ENCODE peak calls at places on chromosomes 13 and 19, in ten cellular contexts. One of them, this sample, is unnamed.

GRCh38 chr19:41408256-41408655 is 10.6 kb downstream of the BCKDHA start:
- DNase-seq in CD4-positive, CD25-positive, alpha-beta regulatory T cell: no peak
- DNase-seq in PC-3: no peak
- DNase-seq in lung: no peak
- DNase-seq in thoracic aorta: no peak
- DNase-seq in brain microvascular endothelial cell: no peak
- DNase-seq in IMR-90: no peak
- DNase-seq in adrenal gland: no peak
- DNase-seq in CD4-positive, alpha-beta T cell: no peak
- DNase-seq in endodermal cell: peak
- DNase-seq in this sample: no peak

GRCh38 chr13:40611635-40612422 is 54.6 kb downstream of the FOXO1 start:
- DNase-seq in PC-3: no peak
- DNase-seq in CD4-positive, alpha-beta T cell: no peak
- DNase-seq in CD4-positive, CD25-positive, alpha-beta regulatory T cell: no peak
- DNase-seq in endodermal cell: peak
- DNase-seq in brain microvascular endothelial cell: no peak
- DNase-seq in IMR-90: no peak
- DNase-seq in lung: no peak
- DNase-seq in thoracic aorta: no peak
- DNase-seq in adrenal gland: no peak
- DNase-seq in this sample: no peak

GRCh38 chr19:40781140-40781539 is 3.1 kb downstream of the RAB4B start:
- DNase-seq in endodermal cell: no peak
- DNase-seq in lung: no peak
- DNase-seq in CD4-positive, alpha-beta T cell: no peak
- DNase-seq in adrenal gland: no peak
- DNase-seq in PC-3: no peak
- DNase-seq in thoracic aorta: no peak
- DNase-seq in CD4-positive, CD25-positive, alpha-beta regulatory T cell: no peak
- DNase-seq in IMR-90: no peak
- DNase-seq in brain microvascular endothelial cell: no peak
- DNase-seq in this sample: no peak

GRCh38 chr13:109156181-109156935 is 526.9 kb downstream of the MYO16 start:
- DNase-seq in CD4-positive, alpha-beta T cell: no peak
- DNase-seq in IMR-90: peak
- DNase-seq in adrenal gland: no peak
- DNase-seq in endodermal cell: no peak
- DNase-seq in lung: no peak
- DNase-seq in thoracic aorta: no peak
- DNase-seq in CD4-positive, CD25-positive, alpha-beta regulatory T cell: no peak
- DNase-seq in brain microvascular endothelial cell: peak
- DNase-seq in PC-3: peak
- DNase-seq in this sample: no peak

GRCh38 chr19:13718733-13719132 is 45.6 kb upstream of the MRI1 start:
- DNase-seq in brain microvascular endothelial cell: peak
- DNase-seq in adrenal gland: no peak
- DNase-seq in CD4-positive, alpha-beta T cell: no peak
- DNase-seq in thoracic aorta: no peak
- DNase-seq in PC-3: peak
- DNase-seq in IMR-90: peak
- DNase-seq in endodermal cell: peak
- DNase-seq in lung: no peak
- DNase-seq in CD4-positive, CD25-positive, alpha-beta regulatory T cell: no peak
- DNase-seq in this sample: no peak

GRCh38 chr19:8699908-8700307 is 1.3 kb upstream of the ACTL9 start:
- DNase-seq in brain microvascular endothelial cell: no peak
- DNase-seq in CD4-positive, CD25-positive, alpha-beta regulatory T cell: no peak
- DNase-seq in adrenal gland: no peak
- DNase-seq in PC-3: no peak
- DNase-seq in endodermal cell: no peak
- DNase-seq in thoracic aorta: no peak
- DNase-seq in IMR-90: no peak
- DNase-seq in lung: no peak
- DNase-seq in CD4-positive, alpha-beta T cell: no peak
- DNase-seq in this sample: no peak

GRCh38 chr19:6768236-6768785 is 1.1 kb upstream of the SH2D3A start:
- DNase-seq in thoracic aorta: no peak
- DNase-seq in endodermal cell: no peak
- DNase-seq in brain microvascular endothelial cell: no peak
- DNase-seq in IMR-90: no peak
- DNase-seq in CD4-positive, CD25-positive, alpha-beta regulatory T cell: peak
- DNase-seq in CD4-positive, alpha-beta T cell: peak
- DNase-seq in PC-3: no peak
- DNase-seq in lung: no peak
- DNase-seq in adrenal gland: no peak
- DNase-seq in this sample: no peak

GRCh38 chr19:44109458-44109857 is 3.7 kb upstream of the ZNF225 start:
- DNase-seq in endodermal cell: no peak
- DNase-seq in PC-3: no peak
- DNase-seq in CD4-positive, CD25-positive, alpha-beta regulatory T cell: no peak
- DNase-seq in adrenal gland: no peak
- DNase-seq in IMR-90: no peak
- DNase-seq in thoracic aorta: no peak
- DNase-seq in CD4-positive, alpha-beta T cell: no peak
- DNase-seq in lung: no peak
- DNase-seq in brain microvascular endothelial cell: no peak
- DNase-seq in this sample: no peak

GRCh38 chr13:39510296-39510695 is 92.7 kb downstream of the LHFPL6 start:
- DNase-seq in CD4-positive, CD25-positive, alpha-beta regulatory T cell: no peak
- DNase-seq in endodermal cell: no peak
- DNase-seq in IMR-90: no peak
- DNase-seq in lung: no peak
- DNase-seq in PC-3: no peak
- DNase-seq in CD4-positive, alpha-beta T cell: no peak
- DNase-seq in thoracic aorta: no peak
- DNase-seq in adrenal gland: no peak
- DNase-seq in brain microvascular endothelial cell: no peak
- DNase-seq in this sample: no peak

DNA sequence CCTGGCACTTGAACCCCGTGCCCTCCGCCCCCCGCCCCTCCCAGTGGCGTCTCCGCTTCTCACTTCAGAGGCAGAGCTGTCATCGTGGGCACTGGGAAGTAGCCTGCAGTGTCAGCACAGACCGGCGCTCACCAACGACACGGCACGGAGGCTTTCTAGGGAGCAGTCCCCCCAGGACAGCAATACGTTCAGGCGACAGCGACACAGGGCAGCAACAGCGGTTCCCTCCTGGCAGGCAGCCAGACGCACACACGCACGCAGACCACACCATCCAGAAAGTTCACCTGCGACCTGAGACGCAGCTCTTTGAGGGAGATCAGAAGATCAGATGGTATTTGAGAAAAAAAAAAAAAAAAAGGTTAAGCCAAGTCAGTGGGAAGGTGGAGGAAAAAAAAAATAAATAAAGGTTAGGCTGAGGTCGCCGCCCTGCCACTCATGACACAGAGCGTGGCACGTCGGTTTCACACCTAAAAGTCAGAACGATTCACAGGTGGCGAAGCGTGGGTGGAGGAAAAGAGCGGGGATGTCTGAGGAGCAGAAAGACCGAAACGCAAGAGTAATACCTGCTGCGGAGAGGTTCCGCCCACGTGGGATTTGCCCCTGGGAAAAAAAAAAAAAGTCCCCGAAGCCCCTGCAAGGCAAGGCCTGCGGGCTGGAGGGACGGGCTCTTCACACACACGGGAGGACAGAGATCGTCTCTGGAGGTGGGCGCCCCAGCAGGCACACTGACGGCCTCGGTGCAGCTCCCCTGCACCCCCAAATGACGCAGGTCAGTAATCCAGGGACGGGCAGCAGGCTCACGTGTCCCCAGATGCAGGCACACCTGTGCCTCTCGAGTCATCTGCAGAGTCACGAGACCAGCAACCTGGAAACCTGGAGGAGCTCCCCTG is 94.5 kb downstream of the GNG7 start:
- DNase-seq in CD4-positive, alpha-beta T cell: peak
- DNase-seq in adrenal gland: no peak
- DNase-seq in lung: no peak
- DNase-seq in brain microvascular endothelial cell: no peak
- DNase-seq in PC-3: no peak
- DNase-seq in CD4-positive, CD25-positive, alpha-beta regulatory T cell: peak
- DNase-seq in thoracic aorta: no peak
- DNase-seq in IMR-90: no peak
- DNase-seq in endodermal cell: no peak
- DNase-seq in this sample: no peak
- H3K27ac ChIP-seq in CD4-positive, alpha-beta T cell: no peak
- H3K27ac ChIP-seq in adrenal gland: no peak
- H3K27ac ChIP-seq in lung: no peak
- H3K27ac ChIP-seq in brain microvascular endothelial cell: no peak
- H3K27ac ChIP-seq in PC-3: no peak
- H3K27ac ChIP-seq in CD4-positive, CD25-positive, alpha-beta regulatory T cell: no peak
- H3K27ac ChIP-seq in thoracic aorta: no peak
- H3K27ac ChIP-seq in IMR-90: no peak
- H3K27ac ChIP-seq in endodermal cell: no peak
- H3K27ac ChIP-seq in this sample: no peak

DNA sequence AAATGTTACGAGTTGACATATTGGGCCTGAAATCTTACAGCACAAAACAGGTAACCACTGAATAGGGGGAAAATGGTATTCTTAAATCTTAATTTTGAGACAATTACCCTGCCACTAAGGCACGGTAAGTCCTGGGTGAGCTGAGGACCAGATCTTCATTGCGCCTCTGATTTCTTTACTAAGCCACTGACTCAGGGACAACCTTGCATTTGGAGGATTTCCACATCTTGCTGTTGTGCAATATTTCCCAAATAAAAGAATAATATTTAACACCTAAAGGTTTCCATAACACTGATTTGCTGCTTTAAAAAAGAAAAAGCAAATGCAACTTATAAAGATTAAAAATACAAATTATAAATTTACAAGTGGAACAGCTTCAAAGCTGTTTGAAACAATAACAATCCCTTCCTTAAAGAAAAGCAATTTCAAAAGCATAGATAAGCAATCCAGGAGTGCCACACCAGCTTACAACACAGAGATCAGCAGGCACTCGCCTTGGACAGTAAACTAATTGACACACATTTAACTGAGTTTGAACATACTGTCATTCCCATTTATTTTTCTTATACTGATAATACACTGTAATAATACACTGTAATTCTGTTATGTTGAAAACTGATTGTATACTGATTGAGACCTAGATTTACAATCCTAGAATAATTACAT is 79.6 kb upstream of the DOCK9 start:
- DNase-seq in adrenal gland: peak
- DNase-seq in brain microvascular endothelial cell: no peak
- DNase-seq in IMR-90: peak
- DNase-seq in endodermal cell: no peak
- DNase-seq in thoracic aorta: no peak
- DNase-seq in PC-3: peak
- DNase-seq in CD4-positive, CD25-positive, alpha-beta regulatory T cell: no peak
- DNase-seq in lung: no peak
- DNase-seq in CD4-positive, alpha-beta T cell: no peak
- DNase-seq in this sample: no peak
- H3K27ac ChIP-seq in adrenal gland: no peak
- H3K27ac ChIP-seq in brain microvascular endothelial cell: no peak
- H3K27ac ChIP-seq in IMR-90: no peak
- H3K27ac ChIP-seq in endodermal cell: no peak
- H3K27ac ChIP-seq in thoracic aorta: no peak
- H3K27ac ChIP-seq in PC-3: peak
- H3K27ac ChIP-seq in CD4-positive, CD25-positive, alpha-beta regulatory T cell: no peak
- H3K27ac ChIP-seq in lung: no peak
- H3K27ac ChIP-seq in CD4-positive, alpha-beta T cell: no peak
- H3K27ac ChIP-seq in this sample: peak

GRCh38 chr13:29954082-29955043 is 103.9 kb upstream of the UBL3 start:
- DNase-seq in IMR-90: no peak
- DNase-seq in adrenal gland: no peak
- DNase-seq in thoracic aorta: no peak
- DNase-seq in endodermal cell: no peak
- DNase-seq in CD4-positive, CD25-positive, alpha-beta regulatory T cell: peak
- DNase-seq in lung: no peak
- DNase-seq in PC-3: no peak
- DNase-seq in brain microvascular endothelial cell: no peak
- DNase-seq in CD4-positive, alpha-beta T cell: no peak
- DNase-seq in this sample: peak
- H3K27ac ChIP-seq in IMR-90: no peak
- H3K27ac ChIP-seq in adrenal gland: no peak
- H3K27ac ChIP-seq in thoracic aorta: no peak
- H3K27ac ChIP-seq in endodermal cell: no peak
- H3K27ac ChIP-seq in CD4-positive, CD25-positive, alpha-beta regulatory T cell: peak
- H3K27ac ChIP-seq in lung: no peak
- H3K27ac ChIP-seq in PC-3: no peak
- H3K27ac ChIP-seq in brain microvascular endothelial cell: no peak
- H3K27ac ChIP-seq in CD4-positive, alpha-beta T cell: no peak
- H3K27ac ChIP-seq in this sample: peak

DNA sequence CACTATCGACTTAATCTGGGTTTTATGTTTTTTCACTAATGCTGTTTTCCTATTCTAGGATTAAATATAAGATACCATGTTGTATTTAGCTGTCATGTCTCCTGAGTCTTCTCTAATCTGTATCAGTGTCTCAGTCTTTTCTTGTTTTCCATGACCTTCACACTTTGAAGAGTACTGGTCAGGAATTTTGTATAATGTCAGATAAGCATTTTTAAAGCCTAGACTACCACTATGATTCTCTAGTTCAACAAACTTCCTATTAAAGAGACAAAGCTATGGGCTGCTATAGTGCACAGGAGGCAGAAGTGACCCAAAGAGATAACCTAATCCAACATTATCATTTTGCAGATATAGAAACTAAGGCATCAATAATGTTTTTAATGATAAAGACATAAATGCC is 63.0 kb upstream of the ZDHHC20 start:
- DNase-seq in IMR-90: no peak
- DNase-seq in adrenal gland: no peak
- DNase-seq in CD4-positive, alpha-beta T cell: no peak
- DNase-seq in lung: no peak
- DNase-seq in PC-3: no peak
- DNase-seq in brain microvascular endothelial cell: no peak
- DNase-seq in endodermal cell: no peak
- DNase-seq in CD4-positive, CD25-positive, alpha-beta regulatory T cell: no peak
- DNase-seq in thoracic aorta: no peak
- DNase-seq in this sample: no peak
- H3K27ac ChIP-seq in IMR-90: no peak
- H3K27ac ChIP-seq in adrenal gland: no peak
- H3K27ac ChIP-seq in CD4-positive, alpha-beta T cell: no peak
- H3K27ac ChIP-seq in lung: no peak
- H3K27ac ChIP-seq in PC-3: no peak
- H3K27ac ChIP-seq in brain microvascular endothelial cell: no peak
- H3K27ac ChIP-seq in endodermal cell: no peak
- H3K27ac ChIP-seq in CD4-positive, CD25-positive, alpha-beta regulatory T cell: no peak
- H3K27ac ChIP-seq in thoracic aorta: no peak
- H3K27ac ChIP-seq in this sample: no peak